ENCODE peak calls at places on chromosomes 7 and 10, in seven cellular contexts. Y is hepatocyte, E is GM23248, T is GM23338, X is HCT116, Q is OCI-LY7, M is PC-3. B is an unnamed sample.

GRCh38 chr7:110399421-110399820 is 691.5 kb upstream of the LRRN3 start:
- DNase-seq in X (no peak), Y (no peak), T (no peak), Q (no peak), M (no peak), E (peak; percentile 2), B (no peak)

GRCh38 chr10:77082601-77083252 is 554.9 kb downstream of the KCNMA1 start:
- DNase-seq in Y (no peak), M (no peak), X (no peak), E (no peak), T (peak; percentile 89), Q (no peak), B (peak; percentile 9)

GRCh38 chr7:29306276-29307036 is 111.9 kb downstream of the CHN2 start:
- DNase-seq in E (no peak), M (no peak), Q (no peak), X (no peak), Y (no peak), T (peak; percentile 28), B (no peak)

GRCh38 chr7:149141893-149142292 is 5.4 kb upstream of the ZNF398 start:
- DNase-seq in Y (no peak), E (no peak), M (no peak), X (no peak), Q (no peak), T (no peak), B (no peak)

GRCh38 chr10:108523016-108523415 is 1358.5 kb upstream of the SORCS1 start:
- DNase-seq in M (peak; percentile 53), X (no peak), E (no peak), Q (no peak), T (no peak), Y (no peak), B (no peak)

GRCh38 chr7:44244282-44244681 is 43.5 kb downstream of the YKT6 start:
- DNase-seq in E (peak; percentile 50), M (peak; percentile 9), T (peak; percentile 72), X (no peak), Q (peak; percentile 57), Y (no peak), B (peak; percentile 68)

GRCh38 chr10:114545071-114545470 is 113.0 kb downstream of the ABLIM1 start:
- DNase-seq in E (no peak), M (peak; percentile 67), X (no peak), Q (no peak), T (no peak), Y (no peak), B (no peak)

GRCh38 chr7:133783276-133783675 is 343.9 kb upstream of the LRGUK start:
- DNase-seq in X (no peak), Q (no peak), Y (no peak), E (no peak), M (peak; percentile 82), T (no peak), B (no peak)

GRCh38 chr7:6416516-6417145 is 31.1 kb downstream of the DAGLB start:
- DNase-seq in X (no peak), M (peak; percentile 50), Q (no peak), E (no peak), T (peak; percentile 78), Y (no peak), B (peak; percentile 53)

GRCh38 chr10:112250555-112250954 is 32.6 kb upstream of the TECTB start:
- DNase-seq in Q (no peak), X (no peak), M (peak; percentile 8), T (no peak), E (peak; percentile 72), Y (no peak), B (no peak)
- TF ChIP-seq EZH2phosphoT487 in Q (no peak), X (no peak), M (no peak), T (no peak), E (no peak), Y (no peak), B (no peak)

DNA sequence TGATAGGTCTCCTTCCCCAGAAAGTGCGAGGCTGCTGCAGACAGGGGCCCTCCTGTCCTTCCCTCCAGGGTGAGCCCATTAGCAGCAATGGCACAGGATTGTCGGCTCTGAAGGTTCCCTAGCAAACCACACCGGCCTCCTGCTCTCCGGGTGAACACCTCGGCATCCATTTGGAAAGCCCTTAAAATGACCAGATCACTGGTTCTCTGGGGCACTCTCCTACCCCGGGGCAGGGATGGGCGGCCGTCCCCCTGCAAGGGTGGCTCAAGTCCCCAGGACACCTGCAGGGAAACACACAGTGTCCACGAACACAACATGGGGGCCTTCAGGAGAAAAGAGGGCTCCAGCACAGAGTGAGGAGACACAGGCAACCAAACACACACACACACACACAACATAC is 459.1 kb downstream of the PTPRN2 start:
- DNase-seq in E (no peak), X (no peak), T (no peak), Y (no peak), M (no peak), Q (no peak), B (no peak)
- TF ChIP-seq EZH2phosphoT487 in E (no peak), X (no peak), T (no peak), Y (no peak), M (no peak), Q (no peak), B (no peak)

DNA sequence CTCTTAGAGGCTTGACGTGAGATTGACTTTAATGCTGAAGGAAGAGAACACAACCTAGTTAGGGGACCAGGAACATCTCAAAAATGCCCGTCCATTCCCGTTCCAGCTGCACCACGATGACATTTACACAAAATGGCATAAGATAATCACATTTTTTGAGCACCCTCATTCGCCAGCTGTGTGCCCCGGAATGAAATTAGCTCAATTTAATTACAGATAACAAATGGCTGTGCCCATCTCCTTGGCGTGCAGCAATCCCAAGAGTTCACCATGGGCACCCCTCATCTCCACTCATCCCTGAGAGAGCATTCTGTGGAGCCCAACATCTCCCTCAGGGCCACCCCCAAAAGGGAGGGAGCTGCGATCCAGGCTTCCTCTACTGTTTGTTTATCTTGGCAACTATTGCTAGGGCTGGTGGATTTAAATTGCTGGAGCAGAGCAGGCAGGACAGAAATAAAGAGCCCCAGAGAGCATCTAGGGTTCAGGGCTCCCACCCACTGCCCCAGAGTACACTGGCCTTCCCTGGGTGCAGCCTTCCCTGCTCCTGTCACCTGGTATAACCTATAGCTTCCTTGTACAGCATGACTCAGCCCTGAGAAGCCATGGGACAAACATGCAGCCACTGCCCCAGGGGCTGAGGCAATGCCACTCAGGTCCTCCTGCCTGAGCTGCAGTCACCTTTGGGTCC is 263.5 kb downstream of the ZEB1 start:
- DNase-seq in X (peak; percentile 19), T (peak; percentile 11), M (peak; percentile 69), Q (no peak), Y (peak; percentile 39), E (peak; percentile 39), B (no peak)
- TF ChIP-seq EZH2phosphoT487 in X (no peak), T (no peak), M (no peak), Q (no peak), Y (no peak), E (no peak), B (no peak)

DNA sequence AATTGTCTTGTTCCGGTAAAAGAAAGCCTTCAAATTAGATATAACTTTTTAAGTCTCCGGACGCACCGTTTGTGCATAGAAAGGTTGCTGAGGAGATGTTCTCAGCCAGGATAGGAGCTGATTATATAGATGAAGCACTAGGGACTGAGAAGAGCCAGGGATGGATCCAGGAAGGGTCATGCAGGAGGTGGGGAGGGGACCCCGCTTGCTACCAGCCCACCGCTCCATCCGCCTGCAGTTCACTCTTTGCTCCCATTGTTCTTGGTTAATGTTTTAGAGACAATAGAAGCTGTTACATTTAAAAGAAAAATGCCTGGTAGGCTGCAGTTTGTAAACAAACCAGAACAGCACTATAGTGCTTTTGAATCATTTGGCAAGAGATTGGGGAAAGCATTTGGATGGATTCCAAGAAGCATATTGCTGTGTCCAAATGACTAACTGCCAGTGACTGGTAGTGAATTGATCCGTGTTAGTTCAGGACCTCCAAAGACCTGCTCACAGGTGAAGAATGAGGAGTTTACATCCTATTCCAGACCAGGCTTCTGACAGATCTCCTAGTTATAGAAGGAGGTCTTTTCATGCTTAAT is 175.9 kb upstream of the TAC1 start:
- DNase-seq in M (peak; percentile 39), E (no peak), Q (no peak), X (no peak), Y (no peak), T (peak; percentile 31), B (peak; percentile 3)
- TF ChIP-seq EZH2phosphoT487 in M (no peak), E (no peak), Q (no peak), X (no peak), Y (no peak), T (no peak), B (no peak)

GRCh38 chr7:138024765-138025164 is 22.9 kb upstream of the CREB3L2 start:
- DNase-seq in X (no peak), Y (no peak), M (no peak), E (no peak), Q (no peak), T (no peak), B (no peak)

GRCh38 chr7:138025215-138026186 is 23.6 kb upstream of the CREB3L2 start:
- DNase-seq in T (no peak), X (no peak), E (no peak), Y (no peak), M (peak; percentile 23), Q (no peak), B (no peak)

GRCh38 chr7:138024334-138024691 is 22.4 kb upstream of the CREB3L2 start:
- DNase-seq in E (no peak), Y (no peak), Q (no peak), X (no peak), T (no peak), M (no peak), B (no peak)

GRCh38 chr7:138021889-138022288 is 20.0 kb upstream of the CREB3L2 start:
- DNase-seq in Q (no peak), Y (no peak), M (no peak), E (no peak), T (no peak), X (no peak), B (no peak)

DNA sequence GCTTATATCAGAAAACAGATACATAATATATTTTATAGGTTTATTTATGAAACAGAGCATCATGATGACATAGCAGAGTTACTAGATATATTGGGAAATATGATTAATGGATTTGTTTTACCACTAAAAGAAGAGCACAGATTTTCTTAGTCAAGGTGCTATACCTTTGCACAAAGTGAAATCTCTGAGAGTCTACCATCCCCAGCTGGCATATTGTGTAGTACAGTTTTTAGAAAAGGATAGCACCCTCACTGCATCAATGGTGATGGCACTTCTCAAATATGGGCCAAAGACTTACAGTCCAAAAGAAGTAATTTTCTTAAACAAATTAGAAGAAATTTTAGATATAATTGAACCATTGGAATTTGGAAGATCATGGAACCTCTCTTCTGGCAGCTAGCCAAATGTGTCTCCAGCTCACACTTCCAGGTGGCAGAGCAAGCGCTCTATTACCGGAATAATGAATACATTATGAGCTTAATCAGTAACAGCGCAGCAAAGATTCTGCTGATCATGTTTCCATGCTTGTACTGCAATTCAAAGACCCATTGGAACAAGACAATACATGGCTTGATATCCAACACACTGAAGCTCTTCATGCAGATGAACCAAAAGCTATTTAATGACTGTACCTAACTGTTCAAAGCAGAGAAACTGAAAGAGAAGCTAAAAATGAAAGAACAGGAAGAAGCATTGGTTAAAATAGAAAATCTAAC is 21.9 kb upstream of the CREB3L2 start:
- DNase-seq in Y (no peak), M (no peak), T (no peak), X (no peak), E (no peak), Q (no peak), B (no peak)
- TF ChIP-seq EZH2phosphoT487 in Y (no peak), M (no peak), T (no peak), X (no peak), E (no peak), Q (no peak), B (no peak)

GRCh38 chr10:132787253-132788179 is 1.6 kb upstream of the NKX6-2 start:
- DNase-seq in T (peak; percentile 83), M (no peak), E (no peak), X (no peak), Q (no peak), Y (peak; percentile 56), B (peak; percentile 86)
- TF ChIP-seq EZH2phosphoT487 in T (peak; percentile 90), M (no peak), E (peak; percentile 49), X (no peak), Q (no peak), Y (peak; percentile 77), B (no peak)

GRCh38 chr7:106201176-106201575 is 83.6 kb downstream of the NAMPT start:
- DNase-seq in M (no peak), T (no peak), Q (no peak), X (no peak), E (no peak), Y (no peak), B (no peak)
- TF ChIP-seq EZH2phosphoT487 in M (no peak), T (no peak), Q (no peak), X (no peak), E (no peak), Y (no peak), B (no peak)